ENCODE peak calls at places on chromosomes 16 and 17, in five cellular contexts. X is NCI-H2107, G is H9, W is HFF-Myc, A is A549. Z is an unnamed sample.

GRCh38 chr16:24523569-24523968 is 15.8 kb upstream of the RBBP6 start:
- DNase-seq in X (no peak), G (peak; percentile 33), W (no peak), A (peak; percentile 39), Z (peak; percentile 64)

GRCh38 chr16:78894872-78895271 is 705.7 kb downstream of the MAF start:
- DNase-seq in X (no peak), G (no peak), W (no peak), A (no peak), Z (no peak)

GRCh38 chr17:77783991-77784820 is 174.3 kb upstream of the TNRC6C start:
- DNase-seq in X (no peak), G (no peak), W (no peak), A (no peak), Z (no peak)

GRCh38 chr16:6510261-6510660 is 822.4 kb upstream of the RBFOX1 start:
- DNase-seq in X (no peak), G (no peak), W (no peak), A (no peak), Z (no peak)

GRCh38 chr16:51982715-51983680 is 563.9 kb downstream of the TOX3 start:
- DNase-seq in X (peak; percentile 79), G (peak; percentile 42), W (peak; percentile 41), A (peak; percentile 76), Z (no peak)

GRCh38 chr17:35795007-35795870 is at the start of gene MMP28:
- DNase-seq in X (peak; percentile 25), G (peak; percentile 63), W (no peak), A (peak; percentile 52), Z (no peak)

GRCh38 chr16:89549007-89549700 is 11.3 kb upstream of the RPL13 start:
- DNase-seq in X (no peak), G (no peak), W (no peak), A (no peak), Z (no peak)

GRCh38 chr17:47935961-47936360 is 5.4 kb upstream of the PNPO start:
- DNase-seq in X (no peak), G (no peak), W (peak; percentile 43), A (peak; percentile 81), Z (no peak)

GRCh38 chr16:26605872-26606271 is 460.9 kb upstream of the C16orf82 start:
- DNase-seq in X (peak; percentile 31), G (no peak), W (no peak), A (no peak), Z (no peak)

GRCh38 chr17:63035271-63035670 is 69.2 kb downstream of the TANC2 start:
- DNase-seq in X (no peak), G (no peak), W (peak; percentile 6), A (peak; percentile 36), Z (no peak)

GRCh38 chr16:76287466-76287865 is 10.3 kb downstream of the CNTNAP4 start:
- DNase-seq in X (no peak), G (no peak), W (no peak), A (no peak), Z (no peak)

GRCh38 chr16:82167670-82168069 is 2.4 kb downstream of the MPHOSPH6 start:
- DNase-seq in X (no peak), G (no peak), W (no peak), A (no peak), Z (no peak)

GRCh38 chr16:911604-912321 is 59.0 kb downstream of the LMF1 start:
- DNase-seq in X (no peak), G (no peak), W (no peak), A (no peak), Z (no peak)

GRCh38 chr17:17978481-17979424 is 6.1 kb downstream of the DRC3 start:
- DNase-seq in X (no peak), G (no peak), W (no peak), A (no peak), Z (no peak)

GRCh38 chr17:48633266-48633816 is 7.2 kb upstream of the HOXB9 start:
- DNase-seq in X (no peak), G (peak; percentile 63), W (no peak), A (no peak), Z (no peak)

GRCh38 chr16:82936941-82937551 is 310.3 kb downstream of the CDH13 start:
- DNase-seq in X (no peak), G (no peak), W (peak; percentile 11), A (no peak), Z (no peak)

GRCh38 chr16:25729188-25729587 is 37.4 kb downstream of the HS3ST4 start:
- DNase-seq in X (no peak), G (no peak), W (no peak), A (no peak), Z (no peak)

GRCh38 chr17:43316522-43317142 is 82.2 kb upstream of the ARL4D start:
- DNase-seq in X (no peak), G (peak; percentile 70), W (no peak), A (no peak), Z (no peak)

GRCh38 chr17:78335176-78335575 is 24.7 kb downstream of the SOCS3 start:
- DNase-seq in X (no peak), G (no peak), W (no peak), A (no peak), Z (no peak)

GRCh38 chr17:48202945-48203344 is 95.4 kb downstream of the SNX11 start:
- DNase-seq in X (no peak), G (no peak), W (no peak), A (no peak), Z (no peak)

GRCh38 chr16:22373662-22374310 is 633 bp downstream of the CDR2 start:
- DNase-seq in X (peak; percentile 2), G (peak; percentile 38), W (no peak), A (no peak), Z (peak; percentile 84)

GRCh38 chr16:4364196-4365013 is 7.2 kb upstream of the VASN start:
- DNase-seq in X (no peak), G (no peak), W (no peak), A (no peak), Z (no peak)

GRCh38 chr17:65742433-65743312 is 181.2 kb upstream of the AXIN2 start:
- DNase-seq in X (no peak), G (no peak), W (no peak), A (peak; percentile 37), Z (no peak)

GRCh38 chr17:46154151-46154816 is 38.9 kb downstream of the KANSL1 start:
- DNase-seq in X (no peak), G (no peak), W (peak; percentile 37), A (no peak), Z (no peak)

GRCh38 chr17:8685396-8685795 is 54.9 kb upstream of the MYH10 start:
- DNase-seq in X (no peak), G (no peak), W (no peak), A (no peak), Z (no peak)

GRCh38 chr16:21150375-21151001 is at the start of gene DNAH3:
- DNase-seq in X (peak; percentile 86), G (no peak), W (no peak), A (peak; percentile 20), Z (no peak)

GRCh38 chr17:78375401-78376079 is 2.9 kb upstream of the PGS1 start:
- DNase-seq in X (no peak), G (no peak), W (no peak), A (peak; percentile 60), Z (no peak)

GRCh38 chr17:48589060-48589830 is 796 bp downstream of the HOXB3 start:
- DNase-seq in X (no peak), G (no peak), W (no peak), A (no peak), Z (no peak)

GRCh38 chr17:28317965-28318758 is 838 bp upstream of the TMEM97 start:
- DNase-seq in X (no peak), G (peak; percentile 54), W (no peak), A (no peak), Z (no peak)

GRCh38 chr17:66494023-66494803 is 191.8 kb downstream of the PRKCA start:
- DNase-seq in X (no peak), G (no peak), W (peak; percentile 84), A (peak; percentile 65), Z (no peak)

GRCh38 chr16:50602531-50603205 is 54.5 kb downstream of the NKD1 start:
- DNase-seq in X (no peak), G (no peak), W (no peak), A (no peak), Z (no peak)

Z was measured in suprapubic skin.